ENCODE peak calls at places on chromosomes 6 and 20, in seven cellular contexts. L, P, N, M, R, S and D are unnamed samples.

GRCh38 chr20:19943021-19943659 is 74.0 kb upstream of the NAA20 start:
- DNase-seq in L (no peak), P (no peak), N (no peak), M (no peak), R (no peak), S (no peak), D (no peak)

GRCh38 chr6:130183271-130184222 is 39.2 kb downstream of the SAMD3 start:
- DNase-seq in L (no peak), P (no peak), N (no peak), M (no peak), R (no peak), S (no peak), D (no peak)

GRCh38 chr20:51412333-51412761 is 130.2 kb downstream of the NFATC2 start:
- DNase-seq in L (peak; percentile 78), P (peak; percentile 52), N (no peak), M (no peak), R (no peak), S (no peak), D (no peak)

GRCh38 chr20:16003310-16003709 is 569.9 kb downstream of the KIF16B start:
- DNase-seq in L (no peak), P (no peak), N (no peak), M (no peak), R (no peak), S (no peak), D (no peak)

GRCh38 chr20:21141825-21142224 is 15.9 kb downstream of the KIZ start:
- DNase-seq in L (no peak), P (no peak), N (no peak), M (no peak), R (no peak), S (no peak), D (no peak)

GRCh38 chr6:85464260-85464644 is 14.4 kb downstream of the NT5E start:
- DNase-seq in L (peak; percentile 99), P (peak; percentile 98), N (no peak), M (no peak), R (no peak), S (no peak), D (peak; percentile 40)

GRCh38 chr6:132401120-132401940 is at the start of gene MOXD1:
- DNase-seq in L (peak; percentile 58), P (peak; percentile 37), N (peak; percentile 51), M (peak; percentile 59), R (peak; percentile 64), S (peak; percentile 83), D (peak; percentile 54)

GRCh38 chr6:26342106-26342999 is 22.6 kb upstream of the BTN3A2 start:
- DNase-seq in L (peak; percentile 53), P (peak; percentile 55), N (no peak), M (peak; percentile 56), R (peak; percentile 91), S (no peak), D (peak; percentile 27)

GRCh38 chr20:17505664-17506517 is 25.3 kb downstream of the BFSP1 start:
- DNase-seq in L (peak; percentile 65), P (peak; percentile 71), N (no peak), M (no peak), R (peak; percentile 15), S (no peak), D (peak; percentile 87)

GRCh38 chr6:105648276-105648675 is 245.4 kb upstream of the PREP start:
- DNase-seq in L (no peak), P (no peak), N (peak; percentile 1), M (no peak), R (peak; percentile 12), S (no peak), D (no peak)

GRCh38 chr6:133992992-133993682 is 40.1 kb downstream of the TBPL1 start:
- DNase-seq in L (no peak), P (peak; percentile 37), N (no peak), M (no peak), R (no peak), S (no peak), D (no peak)

GRCh38 chr6:27687154-27688013 is 214.5 kb upstream of the ZNF184 start:
- DNase-seq in L (peak; percentile 87), P (peak; percentile 62), N (peak; percentile 81), M (peak; percentile 96), R (peak; percentile 97), S (peak; percentile 95), D (peak; percentile 91)

GRCh38 chr6:1636971-1637871 is 27.5 kb downstream of the FOXC1 start:
- DNase-seq in L (no peak), P (peak; percentile 60), N (no peak), M (no peak), R (no peak), S (no peak), D (no peak)

GRCh38 chr6:107701231-107701630 is 122.9 kb downstream of the SCML4 start:
- DNase-seq in L (no peak), P (no peak), N (no peak), M (no peak), R (no peak), S (no peak), D (no peak)

GRCh38 chr6:109676724-109677123 is 14.3 kb downstream of the AK9 start:
- DNase-seq in L (no peak), P (no peak), N (no peak), M (no peak), R (no peak), S (no peak), D (no peak)

GRCh38 chr20:41989935-41990635 is 371.9 kb upstream of the CHD6 start:
- DNase-seq in L (no peak), P (no peak), N (peak; percentile 11), M (no peak), R (no peak), S (no peak), D (no peak)

GRCh38 chr6:11224966-11225463 is 7.5 kb downstream of the NEDD9 start:
- DNase-seq in L (no peak), P (no peak), N (no peak), M (no peak), R (no peak), S (no peak), D (no peak)

GRCh38 chr6:153312633-153313032 is 181.6 kb upstream of the RGS17 start:
- DNase-seq in L (peak; percentile 67), P (peak; percentile 35), N (no peak), M (peak; percentile 55), R (peak; percentile 53), S (peak; percentile 48), D (peak; percentile 4)

GRCh38 chr6:19427548-19427947 is 409.6 kb upstream of the ID4 start:
- DNase-seq in L (no peak), P (no peak), N (no peak), M (no peak), R (no peak), S (no peak), D (no peak)

GRCh38 chr6:19424853-19425252 is 412.3 kb upstream of the ID4 start:
- DNase-seq in L (no peak), P (no peak), N (no peak), M (no peak), R (no peak), S (no peak), D (no peak)
- H2AK5ac ChIP-seq in L (no peak overlapping the region), P (no peak overlapping the region), N (no peak overlapping the region), M (no peak overlapping the region), R (no peak overlapping the region), S (no peak overlapping the region), D (no peak overlapping the region)

GRCh38 chr20:48839518-48839917 is 11.7 kb upstream of the PREX1 start:
- DNase-seq in L (no peak), P (no peak), N (no peak), M (peak; percentile 61), R (peak; percentile 65), S (no peak), D (no peak)

GRCh38 chr20:48841196-48841860 is 13.5 kb upstream of the PREX1 start:
- DNase-seq in L (no peak), P (no peak), N (no peak), M (no peak), R (no peak), S (no peak), D (no peak)

GRCh38 chr20:48839083-48839482 is 11.3 kb upstream of the PREX1 start:
- DNase-seq in L (no peak), P (no peak), N (no peak), M (no peak), R (no peak), S (no peak), D (no peak)

GRCh38 chr20:48843125-48843806 is 15.5 kb upstream of the PREX1 start:
- DNase-seq in L (no peak), P (no peak), N (no peak), M (no peak), R (no peak), S (no peak), D (no peak)

DNA sequence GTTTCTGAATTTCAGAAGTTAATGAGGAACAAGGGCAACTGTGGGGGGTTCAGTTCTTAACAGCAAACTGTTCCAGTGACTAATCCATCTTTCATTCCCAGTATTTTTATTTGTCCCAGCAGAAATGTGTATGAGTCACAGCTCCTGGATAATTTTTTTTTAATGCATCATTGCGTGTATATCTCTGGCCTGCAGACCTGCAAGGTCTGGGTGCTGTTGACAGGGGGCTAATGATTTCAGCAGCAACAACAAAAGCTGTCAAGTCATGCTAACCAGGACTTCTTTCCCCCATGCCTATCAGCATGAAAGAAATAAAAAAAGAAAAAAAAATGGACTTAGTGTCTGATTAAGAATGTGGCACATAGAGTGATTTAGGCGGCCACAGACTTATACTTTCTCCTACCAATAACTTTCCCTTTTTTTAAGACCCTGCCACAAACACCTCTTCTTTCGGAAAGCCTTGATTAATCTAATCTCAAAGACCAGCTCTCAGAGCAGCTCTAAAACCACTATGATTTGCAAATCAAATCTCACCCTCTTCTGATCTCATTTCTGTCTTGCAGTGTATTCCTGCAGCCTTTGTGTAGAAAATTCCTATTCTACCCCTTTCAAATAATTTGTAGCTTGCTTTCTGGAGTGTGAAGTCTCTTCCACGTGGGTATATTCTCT is 14.2 kb upstream of the PREX1 start:
- DNase-seq in L (peak; percentile 73), P (peak; percentile 82), N (no peak), M (no peak), R (no peak), S (no peak), D (peak; percentile 28)
- H2AK5ac ChIP-seq in L (no peak overlapping the region), P (no peak overlapping the region), N (no peak overlapping the region), M (no peak overlapping the region), R (no peak overlapping the region), S (no peak overlapping the region), D (no peak overlapping the region)

DNA sequence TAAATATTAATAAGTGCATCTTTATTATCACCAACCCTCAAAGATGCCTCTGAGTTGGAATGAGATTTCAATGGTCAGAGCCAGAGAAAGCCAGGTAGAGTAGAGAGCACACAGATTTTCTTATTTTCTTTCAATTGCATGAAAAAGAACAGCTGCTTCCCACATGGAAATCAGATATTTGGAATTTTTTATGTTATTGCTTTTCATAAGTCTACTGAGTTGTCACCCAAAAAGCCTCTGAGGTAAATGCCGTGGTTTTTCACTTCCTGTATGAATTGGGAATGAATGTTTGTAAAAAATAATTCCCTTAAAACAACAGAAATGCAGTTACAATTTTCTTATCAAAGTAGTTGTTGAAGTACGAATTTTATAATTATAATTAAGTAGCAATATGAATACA is 563.1 kb downstream of the RFPL4B start:
- DNase-seq in L (no peak), P (peak; percentile 60), N (no peak), M (no peak), R (no peak), S (no peak), D (no peak)
- H2AK5ac ChIP-seq in L (no peak overlapping the region), P (no peak overlapping the region), N (no peak overlapping the region), M (no peak overlapping the region), R (no peak overlapping the region), S (no peak overlapping the region), D (no peak overlapping the region)

GRCh38 chr6:40540790-40541189 is 46.4 kb downstream of the LRFN2 start:
- DNase-seq in L (no peak), P (no peak), N (no peak), M (no peak), R (no peak), S (no peak), D (no peak)
- H2AK5ac ChIP-seq in L (no peak overlapping the region), P (no peak overlapping the region), N (no peak overlapping the region), M (no peak overlapping the region), R (no peak overlapping the region), S (no peak overlapping the region), D (no peak overlapping the region)